ENCODE peak calls at places on chromosomes 11 and 22, in six cellular contexts. One of them, this sample, is unnamed.

GRCh38 chr11:124167852-124168251 is 15.3 kb upstream of the OR10D3 start:
- DNase-seq in HCT116: no peak
- DNase-seq in mammary epithelial cell: no peak
- DNase-seq in endodermal cell: peak; percentile 66
- DNase-seq in MM.1S: no peak
- DNase-seq in K562: no peak
- DNase-seq in this sample: no peak

GRCh38 chr22:46224044-46224746 is 25.9 kb downstream of the CDPF1 start:
- DNase-seq in HCT116: no peak
- DNase-seq in mammary epithelial cell: no peak
- DNase-seq in endodermal cell: no peak
- DNase-seq in MM.1S: no peak
- DNase-seq in K562: peak; percentile 16
- DNase-seq in this sample: no peak

GRCh38 chr11:83610996-83611395 is 324.8 kb upstream of the CCDC90B start:
- DNase-seq in HCT116: no peak
- DNase-seq in mammary epithelial cell: no peak
- DNase-seq in endodermal cell: no peak
- DNase-seq in MM.1S: no peak
- DNase-seq in K562: no peak
- DNase-seq in this sample: no peak

GRCh38 chr11:35771722-35772121 is 109.1 kb downstream of the TRIM44 start:
- DNase-seq in HCT116: no peak
- DNase-seq in mammary epithelial cell: no peak
- DNase-seq in endodermal cell: peak; percentile 57
- DNase-seq in MM.1S: no peak
- DNase-seq in K562: no peak
- DNase-seq in this sample: no peak

GRCh38 chr11:132056689-132057088 is 686.3 kb downstream of the NTM start:
- DNase-seq in HCT116: no peak
- DNase-seq in mammary epithelial cell: no peak
- DNase-seq in endodermal cell: no peak
- DNase-seq in MM.1S: no peak
- DNase-seq in K562: no peak
- DNase-seq in this sample: no peak

GRCh38 chr11:105635466-105635865 is 25.6 kb downstream of the GRIA4 start:
- DNase-seq in HCT116: no peak
- DNase-seq in mammary epithelial cell: no peak
- DNase-seq in endodermal cell: no peak
- DNase-seq in MM.1S: no peak
- DNase-seq in K562: no peak
- DNase-seq in this sample: no peak

GRCh38 chr11:81359476-81359875 is 1374.2 kb downstream of the FAM181B start:
- DNase-seq in HCT116: no peak
- DNase-seq in mammary epithelial cell: no peak
- DNase-seq in endodermal cell: peak; percentile 45
- DNase-seq in MM.1S: no peak
- DNase-seq in K562: no peak
- DNase-seq in this sample: peak; percentile 13

GRCh38 chr11:91133361-91133760 is 910.5 kb upstream of the CHORDC1 start:
- DNase-seq in HCT116: no peak
- DNase-seq in mammary epithelial cell: no peak
- DNase-seq in endodermal cell: no peak
- DNase-seq in MM.1S: no peak
- DNase-seq in K562: no peak
- DNase-seq in this sample: no peak

GRCh38 chr11:32729976-32730375 is 64.5 kb downstream of the CCDC73 start:
- DNase-seq in HCT116: no peak
- DNase-seq in mammary epithelial cell: no peak
- DNase-seq in endodermal cell: no peak
- DNase-seq in MM.1S: no peak
- DNase-seq in K562: no peak
- DNase-seq in this sample: peak; percentile 7

GRCh38 chr22:43828711-43829447 is 16.8 kb upstream of the EFCAB6 start:
- DNase-seq in HCT116: no peak
- DNase-seq in mammary epithelial cell: no peak
- DNase-seq in endodermal cell: peak; percentile 71
- DNase-seq in MM.1S: no peak
- DNase-seq in K562: no peak
- DNase-seq in this sample: no peak

GRCh38 chr11:62540804-62541671 is 5.6 kb downstream of the AHNAK start:
- DNase-seq in HCT116: no peak
- DNase-seq in mammary epithelial cell: no peak
- DNase-seq in endodermal cell: no peak
- DNase-seq in MM.1S: no peak
- DNase-seq in K562: no peak
- DNase-seq in this sample: no peak

GRCh38 chr11:4704790-4705334 is 278 bp downstream of the MMP26 start:
- DNase-seq in HCT116: no peak
- DNase-seq in mammary epithelial cell: no peak
- DNase-seq in endodermal cell: peak; percentile 73
- DNase-seq in MM.1S: no peak
- DNase-seq in K562: no peak
- DNase-seq in this sample: no peak

GRCh38 chr11:43920598-43921419 is 21.6 kb upstream of the C11orf96 start:
- DNase-seq in HCT116: peak; percentile 86
- DNase-seq in mammary epithelial cell: peak; percentile 100
- DNase-seq in endodermal cell: no peak
- DNase-seq in MM.1S: peak; percentile 34
- DNase-seq in K562: peak; percentile 32
- DNase-seq in this sample: peak; percentile 95

GRCh38 chr22:43226368-43226979 is 39.5 kb upstream of the TTLL12 start:
- DNase-seq in HCT116: no peak
- DNase-seq in mammary epithelial cell: no peak
- DNase-seq in endodermal cell: peak; percentile 94
- DNase-seq in MM.1S: no peak
- DNase-seq in K562: peak; percentile 44
- DNase-seq in this sample: no peak

GRCh38 chr22:40067639-40068038 is 72.9 kb downstream of the FAM83F start:
- DNase-seq in HCT116: no peak
- DNase-seq in mammary epithelial cell: no peak
- DNase-seq in endodermal cell: no peak
- DNase-seq in MM.1S: no peak
- DNase-seq in K562: no peak
- DNase-seq in this sample: no peak

GRCh38 chr11:9091044-9091936 is at the start of gene SCUBE2:
- DNase-seq in HCT116: no peak
- DNase-seq in mammary epithelial cell: no peak
- DNase-seq in endodermal cell: peak; percentile 74
- DNase-seq in MM.1S: no peak
- DNase-seq in K562: peak; percentile 36
- DNase-seq in this sample: no peak

GRCh38 chr11:109017489-109017888 is 352.6 kb downstream of the DDX10 start:
- DNase-seq in HCT116: no peak
- DNase-seq in mammary epithelial cell: no peak
- DNase-seq in endodermal cell: no peak
- DNase-seq in MM.1S: no peak
- DNase-seq in K562: no peak
- DNase-seq in this sample: no peak

GRCh38 chr11:27807594-27807993 is 107.3 kb upstream of the BDNF start:
- DNase-seq in HCT116: no peak
- DNase-seq in mammary epithelial cell: no peak
- DNase-seq in endodermal cell: no peak
- DNase-seq in MM.1S: no peak
- DNase-seq in K562: no peak
- DNase-seq in this sample: no peak

GRCh38 chr11:118051136-118051610 is 25.7 kb upstream of the TMPRSS4 start:
- DNase-seq in HCT116: no peak
- DNase-seq in mammary epithelial cell: no peak
- DNase-seq in endodermal cell: no peak
- DNase-seq in MM.1S: no peak
- DNase-seq in K562: no peak
- DNase-seq in this sample: no peak

GRCh38 chr11:8258771-8259170 is 4.9 kb downstream of the LMO1 start:
- DNase-seq in HCT116: no peak
- DNase-seq in mammary epithelial cell: peak; percentile 30
- DNase-seq in endodermal cell: no peak
- DNase-seq in MM.1S: no peak
- DNase-seq in K562: no peak
- DNase-seq in this sample: peak; percentile 50

GRCh38 chr22:33658775-33659174 is 261.5 kb downstream of the LARGE1 start:
- DNase-seq in HCT116: no peak
- DNase-seq in mammary epithelial cell: no peak
- DNase-seq in endodermal cell: no peak
- DNase-seq in MM.1S: no peak
- DNase-seq in K562: no peak
- DNase-seq in this sample: no peak

DNA sequence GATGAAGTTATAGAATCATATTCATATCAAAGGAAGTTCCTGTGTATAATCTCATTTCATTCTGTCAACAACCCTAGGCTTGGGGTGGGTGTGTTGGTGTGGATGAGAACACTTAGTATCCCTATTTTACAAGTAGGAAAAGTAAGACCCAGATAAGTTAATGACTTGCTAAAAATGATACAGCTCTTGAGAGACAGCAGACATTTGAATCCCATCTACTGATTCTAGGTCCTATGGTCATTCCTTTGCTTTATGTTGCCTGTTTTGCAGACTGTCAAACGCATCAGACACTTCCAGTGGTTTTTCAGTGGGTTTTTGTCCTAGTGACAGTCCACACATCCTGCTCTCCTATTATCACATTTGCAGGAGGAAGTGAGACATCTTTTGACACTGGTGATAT is 153.1 kb downstream of the TEAD1 start:
- DNase-seq in HCT116: no peak
- DNase-seq in mammary epithelial cell: no peak
- DNase-seq in endodermal cell: no peak
- DNase-seq in MM.1S: no peak
- DNase-seq in K562: no peak
- DNase-seq in this sample: no peak
- H3K36me3 ChIP-seq in HCT116: no peaks in the 10 kb centered on the region
- H3K36me3 ChIP-seq in mammary epithelial cell: no peaks in the 10 kb centered on the region
- H3K36me3 ChIP-seq in endodermal cell: peaks cover 9% of the 10 kb centered on the region
- H3K36me3 ChIP-seq in MM.1S: no peaks in the 10 kb centered on the region
- H3K36me3 ChIP-seq in K562: no peaks in the 10 kb centered on the region
- H3K36me3 ChIP-seq in this sample: peaks cover 17% of the 10 kb centered on the region

DNA sequence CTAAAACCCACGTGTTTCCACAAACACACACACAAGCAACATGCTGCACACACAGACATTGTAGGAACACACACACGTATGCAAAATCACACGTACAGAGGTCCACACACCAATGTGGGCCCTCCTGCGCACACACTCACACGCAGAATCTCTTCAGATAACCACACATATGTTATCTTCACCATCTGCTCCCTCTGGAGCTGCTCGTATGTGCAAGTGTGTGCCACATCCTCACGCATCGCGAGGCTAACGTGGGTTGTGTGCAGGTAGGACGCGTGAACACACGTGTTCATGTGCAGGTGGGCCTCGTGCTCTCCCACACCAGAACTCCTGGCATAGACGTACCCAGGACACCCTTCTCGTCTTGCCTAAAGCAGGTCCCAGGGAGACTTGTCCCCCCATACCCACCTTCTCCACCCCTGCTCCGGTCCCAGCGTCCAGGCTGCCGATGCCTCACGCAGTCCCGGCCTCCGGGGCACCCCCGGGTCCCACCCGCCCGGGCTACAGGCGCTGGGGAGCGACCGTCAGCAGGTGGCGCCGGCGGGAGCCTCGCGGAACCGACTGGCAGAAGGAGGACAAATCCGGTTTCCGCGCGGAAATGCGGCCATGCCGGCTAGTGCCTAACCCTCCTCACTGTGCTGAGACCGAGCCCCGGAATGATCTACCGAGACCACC is 10.3 kb upstream of the IGSF9B start:
- DNase-seq in HCT116: no peak
- DNase-seq in mammary epithelial cell: no peak
- DNase-seq in endodermal cell: peak; percentile 90
- DNase-seq in MM.1S: no peak
- DNase-seq in K562: peak; percentile 50
- DNase-seq in this sample: no peak
- H3K9ac ChIP-seq in HCT116: no peak overlapping the region
- H3K9ac ChIP-seq in mammary epithelial cell: no peak overlapping the region
- H3K9ac ChIP-seq in endodermal cell: no peak overlapping the region
- H3K9ac ChIP-seq in MM.1S: no peak overlapping the region
- H3K9ac ChIP-seq in K562: no peak overlapping the region
- H3K9ac ChIP-seq in this sample: no peak overlapping the region

GRCh38 chr11:69640995-69641581 is at the start of gene CCND1:
- DNase-seq in HCT116: peak; percentile 85
- DNase-seq in mammary epithelial cell: peak; percentile 85
- DNase-seq in endodermal cell: peak; percentile 97
- DNase-seq in MM.1S: peak; percentile 82
- DNase-seq in K562: peak; percentile 48
- DNase-seq in this sample: peak; percentile 95
- TF ChIP-seq CTCF in HCT116: no peak
- TF ChIP-seq CTCF in mammary epithelial cell: no peak
- TF ChIP-seq CTCF in endodermal cell: peak; percentile 47
- TF ChIP-seq CTCF in MM.1S: peak; percentile 28
- TF ChIP-seq CTCF in K562: peak; percentile 36
- TF ChIP-seq CTCF in this sample: no peak

DNA sequence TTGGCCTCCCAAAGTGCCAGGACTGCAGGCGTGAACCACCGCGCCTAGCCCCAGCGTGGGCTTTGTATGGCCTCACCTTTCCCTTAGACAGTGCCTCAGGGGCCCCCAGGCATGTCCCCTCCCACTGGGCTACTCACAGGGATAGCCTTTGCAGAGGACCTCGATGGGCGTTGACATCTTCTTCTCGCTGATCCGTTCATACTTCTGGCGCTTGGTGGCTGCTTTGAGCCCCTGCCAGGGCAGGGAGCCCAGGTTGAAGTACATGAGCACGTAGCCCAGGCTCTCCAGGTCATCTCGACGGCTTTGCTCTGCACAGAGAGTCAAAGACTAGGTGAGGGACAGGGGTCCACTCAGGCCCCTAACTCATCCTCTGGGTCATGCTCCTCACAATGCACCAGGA is 17.5 kb downstream of the CSNK1E start:
- DNase-seq in HCT116: no peak
- DNase-seq in mammary epithelial cell: no peak
- DNase-seq in endodermal cell: no peak
- DNase-seq in MM.1S: no peak
- DNase-seq in K562: no peak
- DNase-seq in this sample: no peak
- H3K36me3 ChIP-seq in HCT116: peaks cover 89% of the 10 kb centered on the region
- H3K36me3 ChIP-seq in mammary epithelial cell: peaks cover 50% of the 10 kb centered on the region
- H3K36me3 ChIP-seq in endodermal cell: peaks cover 94% of the 10 kb centered on the region
- H3K36me3 ChIP-seq in MM.1S: peaks cover 59% of the 10 kb centered on the region
- H3K36me3 ChIP-seq in K562: peaks cover 85% of the 10 kb centered on the region
- H3K36me3 ChIP-seq in this sample: peaks cover 74% of the 10 kb centered on the region

DNA sequence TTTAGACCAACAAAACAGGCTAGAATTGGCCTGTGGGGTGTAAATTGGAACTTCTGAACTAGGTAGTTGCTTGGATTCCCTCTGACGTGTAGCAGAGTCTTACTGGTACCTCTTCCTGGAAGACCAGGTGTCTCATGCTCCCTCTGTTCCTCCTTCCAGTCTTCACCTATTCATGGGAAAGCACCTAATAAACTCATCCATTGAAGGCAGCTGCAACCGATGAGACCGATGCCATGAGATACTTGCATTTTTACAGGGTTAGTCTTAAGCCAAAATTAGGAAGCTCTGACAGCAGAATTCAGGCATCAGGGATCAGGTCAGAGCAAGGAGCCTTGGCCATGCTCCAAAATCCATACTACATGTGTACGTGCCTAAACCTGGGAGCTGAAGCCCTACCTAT is 13.2 kb upstream of the HEPHL1 start:
- DNase-seq in HCT116: no peak
- DNase-seq in mammary epithelial cell: peak; percentile 82
- DNase-seq in endodermal cell: no peak
- DNase-seq in MM.1S: no peak
- DNase-seq in K562: no peak
- DNase-seq in this sample: no peak
- H3K9ac ChIP-seq in HCT116: no peak overlapping the region
- H3K9ac ChIP-seq in mammary epithelial cell: peak overlapping the region; percentile 27
- H3K9ac ChIP-seq in endodermal cell: no peak overlapping the region
- H3K9ac ChIP-seq in MM.1S: no peak overlapping the region
- H3K9ac ChIP-seq in K562: no peak overlapping the region
- H3K9ac ChIP-seq in this sample: no peak overlapping the region